ENCODE peak calls at places on chromosome 15, in six cellular contexts. D is OCI-LY7, L is adrenal gland, P is ovary, Z is activated T-cell treated with anti-CD3 and anti-CD28 coated beads for 1 hour, K is activated gamma-delta T cell treated with Interleukin-2 at 50 U/mL for 16 hours. E is an unnamed sample.
A peak's percentile ranks its signal among the peaks of the same experiment; 100 is the strongest.

GRCh38 chr15:101213570-101213969 is 38.3 kb downstream of the CHSY1 start:
- DNase-seq in D (no peak), L (no peak), P (no peak), Z (no peak), K (no peak), E (no peak)

GRCh38 chr15:22869856-22870255 is 31.4 kb downstream of the NIPA2 start:
- DNase-seq in D (no peak), L (no peak), P (no peak), Z (no peak), K (no peak), E (no peak)

GRCh38 chr15:78120523-78120922 is 10.7 kb downstream of the CIB2 start:
- DNase-seq in D (no peak), L (no peak), P (no peak), Z (no peak), K (no peak), E (no peak)

GRCh38 chr15:47523669-47524068 is 193.6 kb upstream of the SEMA6D start:
- DNase-seq in D (no peak), L (no peak), P (no peak), Z (no peak), K (no peak), E (no peak)

GRCh38 chr15:31387483-31388118 is 61.0 kb downstream of the KLF13 start:
- DNase-seq in D (no peak), L (peak; percentile 73), P (peak; percentile 23), Z (no peak), K (peak; percentile 48), E (peak; percentile 73)

GRCh38 chr15:47439146-47439869 is 278.0 kb upstream of the SEMA6D start:
- DNase-seq in D (no peak), L (no peak), P (no peak), Z (no peak), K (no peak), E (no peak)

GRCh38 chr15:73851679-73852078 is 21.7 kb upstream of the TBC1D21 start:
- DNase-seq in D (peak; percentile 53), L (peak; percentile 29), P (no peak), Z (peak; percentile 33), K (peak; percentile 20), E (no peak)

GRCh38 chr15:32718822-32719716 is 1.3 kb downstream of the GREM1 start:
- DNase-seq in D (no peak), L (no peak), P (no peak), Z (no peak), K (no peak), E (no peak)

GRCh38 chr15:98395974-98396627 is 252.2 kb upstream of the IGF1R start:
- DNase-seq in D (no peak), L (no peak), P (no peak), Z (no peak), K (no peak), E (no peak)

GRCh38 chr15:69742361-69742760 is 289.7 kb downstream of the RPLP1 start:
- DNase-seq in D (no peak), L (no peak), P (no peak), Z (no peak), K (no peak), E (no peak)